ENCODE peak calls at places on chromosomes 16 and 17, in five cellular contexts. P, L, K, E and S are unnamed samples.
A peak's percentile ranks its signal among the peaks of the same experiment; 100 is the strongest.

GRCh38 chr16:87056083-87056482 is 261.1 kb downstream of the C16orf95 start:
- DNase-seq in P (no peak), K (no peak), L (peak; percentile 48), E (peak; percentile 7), S (no peak)

GRCh38 chr17:59631221-59631720 is 11.6 kb downstream of the CLTC start:
- DNase-seq in E (no peak), P (no peak), L (no peak), K (no peak), S (no peak)

GRCh38 chr16:87829123-87829980 is 40.0 kb downstream of the SLC7A5 start:
- DNase-seq in L (no peak), K (no peak), E (no peak), P (no peak), S (no peak)

GRCh38 chr16:84284168-84284722 is 10.4 kb upstream of the WFDC1 start:
- DNase-seq in L (no peak), K (peak; percentile 75), E (no peak), P (no peak), S (no peak)

GRCh38 chr16:47888734-47889133 is 267.1 kb downstream of the ABCC12 start:
- DNase-seq in K (no peak), L (no peak), E (no peak), P (no peak), S (no peak)

GRCh38 chr17:82345151-82345976 is 11.8 kb upstream of the SECTM1 start:
- DNase-seq in L (no peak), E (no peak), K (no peak), P (no peak), S (no peak)

GRCh38 chr17:17913695-17914332 is 58.4 kb downstream of the TOM1L2 start:
- DNase-seq in K (peak; percentile 92), L (peak; percentile 79), E (peak; percentile 97), P (no peak), S (no peak)

GRCh38 chr16:55047331-55047730 is 116.7 kb downstream of the IRX5 start:
- DNase-seq in L (no peak), K (no peak), E (no peak), P (no peak), S (no peak)

GRCh38 chr17:19539841-19540311 is 6.2 kb downstream of the SLC47A1 start:
- DNase-seq in E (no peak), P (no peak), K (no peak), L (no peak), S (no peak)

GRCh38 chr17:6928193-6928592 is 67.7 kb upstream of the ALOX12 start:
- DNase-seq in P (no peak), K (no peak), L (no peak), E (no peak), S (no peak)

GRCh38 chr16:69865701-69866100 is 85.4 kb upstream of the CLEC18A start:
- DNase-seq in K (no peak), E (no peak), P (no peak), L (peak; percentile 90), S (no peak)

GRCh38 chr17:50120475-50121253 is 9.3 kb downstream of the SAMD14 start:
- DNase-seq in E (no peak), L (no peak), K (no peak), P (no peak), S (no peak)

GRCh38 chr17:61379457-61380216 is 20.0 kb upstream of the TBX2 start:
- DNase-seq in P (no peak), L (no peak), E (no peak), K (no peak), S (no peak)

GRCh38 chr16:84360170-84360569 is 8.2 kb upstream of the ATP2C2 start:
- DNase-seq in K (no peak), L (peak; percentile 6), E (peak; percentile 68), P (no peak), S (no peak)